ENCODE peak calls at places on chromosomes 2 and 18, in five cellular contexts. S is activated naive CD8-positive, alpha-beta T cell treated with anti-CD3 and anti-CD28 coated beads for 36 hours; L is RWPE1; N is activated CD4-positive, alpha-beta T cell treated with anti-CD3 and anti-CD28 coated beads for 24 hours; E is heart left ventricle. Q is an unnamed sample.

GRCh38 chr2:70523996-70524965 is 29.3 kb downstream of the TGFA start:
- DNase-seq in S (peak), L (peak), N (no peak), E (no peak), Q (peak)

GRCh38 chr2:218991674-218992168 is 1.5 kb downstream of the CRYBA2 start:
- DNase-seq in S (no peak), L (peak), N (no peak), E (no peak), Q (no peak)

GRCh38 chr2:173448938-173449471 is 94.3 kb downstream of the CDCA7 start:
- DNase-seq in S (peak), L (peak), N (peak), E (peak), Q (peak)

GRCh38 chr2:109211324-109211723 is 82.3 kb downstream of the SH3RF3 start:
- DNase-seq in S (no peak), L (no peak), N (no peak), E (no peak), Q (no peak)

GRCh38 chr2:227374158-227374557 is 4.9 kb downstream of the TM4SF20 start:
- DNase-seq in S (peak), L (no peak), N (no peak), E (no peak), Q (peak)

GRCh38 chr2:237072067-237072931 is 13.4 kb upstream of the COPS8 start:
- DNase-seq in S (peak), L (peak), N (peak), E (peak), Q (peak)

GRCh38 chr2:240596491-240596931 is 10.0 kb downstream of the CAPN10 start:
- DNase-seq in S (no peak), L (no peak), N (no peak), E (peak), Q (no peak)

GRCh38 chr18:45962866-45963265 is 4.3 kb downstream of the EPG5 start:
- DNase-seq in S (no peak), L (no peak), N (no peak), E (no peak), Q (no peak)

GRCh38 chr2:16623046-16623445 is 42.6 kb downstream of the CYRIA start:
- DNase-seq in S (no peak), L (no peak), N (no peak), E (no peak), Q (no peak)

GRCh38 chr18:52582516-52582915 is 242.5 kb downstream of the DCC start:
- DNase-seq in S (no peak), L (no peak), N (no peak), E (no peak), Q (no peak)

GRCh38 chr2:73418343-73418742 is 32.7 kb downstream of the ALMS1 start:
- DNase-seq in S (no peak), L (no peak), N (no peak), E (peak), Q (no peak)

GRCh38 chr2:132392211-132392610 is 24.4 kb upstream of the GPR39 start:
- DNase-seq in S (no peak), L (no peak), N (no peak), E (no peak), Q (no peak)

GRCh38 chr2:84781942-84782716 is 98.8 kb downstream of the TRABD2A start:
- DNase-seq in S (peak), L (peak), N (peak), E (no peak), Q (peak)

GRCh38 chr2:38491436-38491835 is 111.3 kb downstream of the HNRNPLL start:
- DNase-seq in S (no peak), L (no peak), N (no peak), E (no peak), Q (no peak)

GRCh38 chr2:237301595-237301994 is 112.4 kb downstream of the COL6A3 start:
- DNase-seq in S (no peak), L (no peak), N (no peak), E (no peak), Q (no peak)

GRCh38 chr2:171416009-171416926 is 17.5 kb downstream of the METTL8 start:
- DNase-seq in S (peak), L (peak), N (peak), E (peak), Q (peak)

GRCh38 chr2:90077948-90078347 is 1386.5 kb downstream of the RPIA start:
- DNase-seq in S (no peak), L (no peak), N (no peak), E (no peak), Q (no peak)

GRCh38 chr2:189102735-189103134 is 76.8 kb downstream of the COL5A2 start:
- DNase-seq in S (no peak), L (no peak), N (no peak), E (no peak), Q (no peak)

GRCh38 chr2:164389411-164389810 is 231.9 kb downstream of the GRB14 start:
- DNase-seq in S (no peak), L (no peak), N (no peak), E (no peak), Q (no peak)

GRCh38 chr2:184468826-184469225 is 129.5 kb upstream of the ZNF804A start:
- DNase-seq in S (no peak), L (no peak), N (no peak), E (no peak), Q (no peak)

GRCh38 chr2:200944467-200945394 is 18.7 kb downstream of the ORC2 start:
- DNase-seq in S (peak), L (peak), N (peak), E (no peak), Q (peak)

GRCh38 chr2:218964041-218964771 is 4.7 kb downstream of the CDK5R2 start:
- DNase-seq in S (no peak), L (peak), N (no peak), E (no peak), Q (no peak)

GRCh38 chr2:235050992-235051351 is 99.2 kb downstream of the SH3BP4 start:
- DNase-seq in S (no peak), L (peak), N (no peak), E (peak), Q (no peak)

GRCh38 chr2:19648583-19648982 is 253.2 kb downstream of the TTC32 start:
- DNase-seq in S (no peak), L (peak), N (no peak), E (no peak), Q (no peak)

GRCh38 chr2:235669269-235669831 is 175.5 kb downstream of the AGAP1 start:
- DNase-seq in S (peak), L (peak), N (peak), E (peak), Q (peak)

GRCh38 chr2:240597419-240598181 is 11.1 kb downstream of the CAPN10 start:
- DNase-seq in S (no peak), L (no peak), N (no peak), E (no peak), Q (no peak)

GRCh38 chr2:118634876-118635275 is 212.6 kb downstream of the EN1 start:
- DNase-seq in S (no peak), L (no peak), N (no peak), E (no peak), Q (no peak)

GRCh38 chr2:167726788-167727187 is 520.6 kb downstream of the STK39 start:
- DNase-seq in S (no peak), L (no peak), N (no peak), E (no peak), Q (no peak)

GRCh38 chr2:232838406-232838874 is 31.6 kb upstream of the SNORC start:
- DNase-seq in S (peak), L (peak), N (peak), E (no peak), Q (peak)

GRCh38 chr2:28296904-28297303 is 95.8 kb upstream of the FOSL2 start:
- DNase-seq in S (no peak), L (peak), N (no peak), E (no peak), Q (no peak)

Q was measured in activated T-cell treated with anti-CD3 and anti-CD28 coated beads, Interleukin-2, amount 50 U/mL, for 72 hours.